ENCODE peak calls at places on chromosomes 4 and X, in five cellular contexts. C is endothelial cell of umbilical vein, P is stomach, T is suprapubic skin, G is breast epithelium. M is an unnamed sample.

GRCh38 chr4:83932996-83933395 is 397.1 kb downstream of the GPAT3 start:
- DNase-seq in C (no peak), T (no peak), P (no peak), G (no peak), M (no peak)

GRCh38 chr4:2537011-2537830 is 774 bp downstream of the FAM193A start:
- DNase-seq in G (peak), C (peak), T (peak), P (peak), M (peak)

GRCh38 chr4:110632506-110633357 is 9.9 kb upstream of the PITX2 start:
- DNase-seq in G (no peak), T (no peak), P (no peak), C (no peak), M (peak)

GRCh38 chrX:17706676-17707075 is 30.6 kb upstream of the SCML1 start:
- DNase-seq in G (no peak), C (no peak), P (no peak), T (no peak), M (no peak)

GRCh38 chr4:143313527-143313926 is 23.1 kb upstream of the GAB1 start:
- DNase-seq in T (no peak), G (no peak), C (no peak), P (no peak), M (no peak)

GRCh38 chr4:80235451-80235850 is 31.0 kb upstream of the FGF5 start:
- DNase-seq in P (no peak), C (no peak), T (no peak), G (no peak), M (no peak)

GRCh38 chr4:157898836-157899605 is 273.8 kb downstream of the GASK1B start:
- DNase-seq in C (peak), G (no peak), T (no peak), P (no peak), M (no peak)

GRCh38 chr4:144948009-144948408 is 150.0 kb downstream of the ANAPC10 start:
- DNase-seq in T (no peak), C (no peak), G (no peak), P (no peak), M (no peak)

GRCh38 chr4:85928775-85929585 is 430.9 kb downstream of the MAPK10 start:
- DNase-seq in C (no peak), T (no peak), P (peak), G (no peak), M (peak)

GRCh38 chrX:48919947-48920712 is 1.3 kb upstream of the PIM2 start:
- DNase-seq in C (no peak), G (no peak), T (no peak), P (no peak), M (no peak)

GRCh38 chrX:48919360-48919821 is 567 bp upstream of the PIM2 start:
- DNase-seq in P (no peak), T (no peak), G (no peak), C (no peak), M (no peak)

GRCh38 chrX:48918303-48918643 is 551 bp downstream of the PIM2 start:
- DNase-seq in T (no peak), C (no peak), P (no peak), G (no peak), M (no peak)

GRCh38 chrX:48917139-48917980 is 1.5 kb downstream of the PIM2 start:
- DNase-seq in T (peak), G (peak), P (peak), C (peak), M (peak)

DNA sequence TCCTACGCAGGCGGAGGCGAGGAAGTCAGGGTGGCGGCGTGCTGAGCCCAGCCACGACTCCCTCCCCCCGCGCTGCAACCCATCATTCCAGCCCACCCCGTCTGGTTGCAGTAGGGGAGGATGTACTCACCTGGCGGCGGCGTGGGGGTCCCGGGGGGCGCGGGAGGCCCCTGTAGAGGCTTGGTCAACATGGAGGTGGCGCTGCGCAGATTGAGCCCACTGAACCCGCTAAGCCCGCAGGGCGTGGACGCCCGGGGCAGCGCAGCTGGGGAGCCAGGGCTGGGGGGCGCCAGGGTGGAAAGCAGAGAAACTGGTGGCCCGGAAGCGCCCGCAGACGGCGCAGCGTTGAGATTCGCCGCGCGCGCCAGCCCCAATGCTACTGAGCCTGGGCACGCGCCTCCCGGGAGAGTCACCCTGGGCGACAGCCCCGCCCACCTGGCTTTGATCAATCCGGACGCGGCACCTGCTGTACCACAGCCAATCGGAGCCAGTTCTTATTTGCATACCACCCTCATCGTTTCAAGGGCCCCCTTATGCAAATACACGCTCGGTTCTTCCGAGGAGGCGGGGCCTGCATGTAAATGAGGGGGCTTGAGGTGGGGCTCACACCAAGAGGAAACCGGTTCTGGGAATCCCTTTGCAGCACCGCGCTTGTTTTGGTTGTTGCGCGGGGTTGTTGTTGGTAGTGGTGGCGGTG is at the start of gene PIM2:
- DNase-seq in T (peak), G (peak), P (peak), C (peak), M (peak)
- TF ChIP-seq POLR2A in T (peak), G (peak), P (no peak), C (peak), M (no peak)

DNA sequence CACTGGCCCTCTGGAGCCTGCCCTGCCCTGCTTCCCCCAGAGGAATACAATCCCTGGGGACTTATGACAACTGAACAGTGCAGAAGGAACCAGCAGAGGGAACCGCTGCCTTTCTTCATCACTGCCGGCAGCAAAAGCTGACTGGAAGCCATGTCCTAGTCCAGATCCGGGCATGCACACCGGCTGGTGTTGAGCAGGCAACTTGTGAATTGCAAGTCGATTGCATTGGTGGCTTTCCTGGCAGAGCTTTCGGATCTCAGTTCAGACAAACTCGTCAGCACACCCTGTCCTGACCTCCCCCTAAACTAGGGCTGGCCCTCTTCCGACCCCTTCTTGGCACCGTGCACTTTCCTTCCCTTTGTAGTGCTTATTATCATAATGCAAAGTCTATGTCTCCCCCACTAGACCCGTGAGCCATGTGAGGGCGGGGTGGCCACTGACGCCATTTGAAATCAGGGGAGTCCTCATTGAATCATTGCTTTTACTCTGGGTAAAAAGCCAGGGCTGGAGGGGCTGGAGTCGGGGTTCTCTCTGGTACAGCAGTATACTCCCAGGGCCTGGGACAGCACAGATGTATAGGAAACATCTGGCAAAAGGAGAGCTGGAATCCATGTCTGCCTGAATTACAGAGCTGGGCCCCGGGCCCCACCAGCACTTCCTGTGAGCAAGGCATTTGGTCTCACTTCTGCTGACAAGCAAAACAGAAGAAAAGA is 1.8 kb downstream of the ARHGAP4 start:
- DNase-seq in G (no peak), T (peak), P (peak), C (peak), M (peak)
- TF ChIP-seq POLR2AphosphoS5 in G (no peak), T (no peak), P (no peak), C (no peak), M (peak)

GRCh38 chrX:12115377-12115776 is 22.9 kb upstream of the FRMPD4 start:
- DNase-seq in T (no peak), G (no peak), C (peak), P (no peak), M (no peak)
- TF ChIP-seq CTCF in T (no peak), G (no peak), C (peak), P (no peak), M (no peak)

GRCh38 chrX:39018526-39018925 is 217.3 kb downstream of the MID1IP1 start:
- DNase-seq in P (no peak), G (no peak), C (no peak), T (no peak), M (no peak)

GRCh38 chrX:39022106-39022505 is 220.8 kb downstream of the MID1IP1 start:
- DNase-seq in C (no peak), G (no peak), P (no peak), T (no peak), M (no peak)

GRCh38 chrX:39017062-39017461 is 215.8 kb downstream of the MID1IP1 start:
- DNase-seq in G (no peak), T (no peak), C (no peak), P (no peak), M (no peak)

GRCh38 chrX:39017716-39018115 is 216.5 kb downstream of the MID1IP1 start:
- DNase-seq in C (no peak), G (no peak), T (no peak), P (no peak), M (no peak)

GRCh38 chrX:39020051-39020669 is 218.9 kb downstream of the MID1IP1 start:
- DNase-seq in C (no peak), P (no peak), G (no peak), T (no peak), M (peak)
- TF ChIP-seq POLR2A in C (no peak), P (no peak), G (no peak), T (no peak), M (no peak)

GRCh38 chr4:186078977-186079697 is 10.2 kb downstream of the TLR3 start:
- DNase-seq in P (no peak), T (no peak), C (no peak), G (no peak), M (no peak)
- TF ChIP-seq POLR2AphosphoS5 in P (no peak), T (no peak), C (no peak), G (no peak), M (no peak)

GRCh38 chr4:55183926-55184599 is 58.7 kb upstream of the KDR start:
- DNase-seq in C (peak), P (peak), T (peak), G (peak), M (peak)

GRCh38 chr4:55186700-55187099 is 61.3 kb upstream of the KDR start:
- DNase-seq in C (peak), P (no peak), G (no peak), T (no peak), M (no peak)

GRCh38 chr4:55181606-55182005 is 56.2 kb upstream of the KDR start:
- DNase-seq in G (no peak), T (no peak), P (no peak), C (peak), M (no peak)

GRCh38 chr4:55186123-55186522 is 60.7 kb upstream of the KDR start:
- DNase-seq in P (no peak), T (no peak), G (no peak), C (peak), M (no peak)

GRCh38 chr4:55184600-55185523 is 59.5 kb upstream of the KDR start:
- DNase-seq in T (no peak), C (no peak), P (peak), G (no peak), M (no peak)
- TF ChIP-seq CTCF in T (no peak), C (peak), P (no peak), G (no peak), M (no peak)

M was measured in upper lobe of left lung.